ENCODE peak calls at places on chromosomes 7 and 10, in seven cellular contexts. Y is progenitor cell of endocrine pancreas; I is NCI-H1930; M is kidney epithelial cell; Q is COR-L47; H is activated CD4-positive, alpha-beta T cell treated with anti-CD3 and anti-CD28 coated beads for 4 hours; B is stimulated activated CD4-positive, alpha-beta T cell treated with anti-CD3 and anti-CD28 coated beads, Interleukin-15, amount 100 ng/mL, for 24 hours. E is an unnamed sample.

GRCh38 chr10:51469666-51470065 is 229.7 kb downstream of the CSTF2T start:
- DNase-seq in Q (no peak), H (no peak), Y (no peak), I (no peak), B (no peak), M (no peak), E (no peak)

GRCh38 chr10:3096149-3096548 is 28.8 kb downstream of the PFKP start:
- DNase-seq in Q (no peak), M (no peak), B (no peak), H (no peak), Y (no peak), I (no peak), E (no peak)

GRCh38 chr7:51034531-51035264 is 252.0 kb upstream of the GRB10 start:
- DNase-seq in B (no peak), H (no peak), M (peak; percentile 53), I (no peak), Q (no peak), Y (no peak), E (no peak)

GRCh38 chr7:100895956-100896742 is 461 bp upstream of the ACHE start:
- DNase-seq in Y (no peak), M (no peak), B (peak; percentile 53), Q (peak; percentile 23), H (no peak), I (peak; percentile 17), E (peak; percentile 81)

GRCh38 chr10:78304091-78305045 is 270.7 kb downstream of the RPS24 start:
- DNase-seq in H (no peak), Q (no peak), I (no peak), Y (no peak), B (no peak), M (no peak), E (no peak)

GRCh38 chr7:107998660-107999480 is 4.1 kb downstream of the LAMB1 start:
- DNase-seq in M (no peak), B (no peak), Q (no peak), H (no peak), Y (no peak), I (no peak), E (no peak)

GRCh38 chr10:36256166-36256565 is 614.1 kb upstream of the FZD8 start:
- DNase-seq in H (no peak), B (no peak), Y (no peak), M (no peak), Q (no peak), I (no peak), E (no peak)

GRCh38 chr7:17463511-17464085 is 165.1 kb downstream of the AHR start:
- DNase-seq in Y (no peak), I (no peak), H (no peak), Q (no peak), M (no peak), B (no peak), E (no peak)

GRCh38 chr7:143047327-143047726 is 4.8 kb upstream of the OR6V1 start:
- DNase-seq in Y (no peak), H (no peak), M (no peak), B (no peak), Q (no peak), I (no peak), E (no peak)

GRCh38 chr10:106107711-106108110 is 1056.8 kb downstream of the SORCS1 start:
- DNase-seq in B (no peak), Q (no peak), Y (no peak), I (no peak), M (no peak), H (no peak), E (no peak)

GRCh38 chr10:3045471-3046209 is 21.7 kb upstream of the PFKP start:
- DNase-seq in B (no peak), I (no peak), H (no peak), M (peak; percentile 63), Y (peak; percentile 24), Q (no peak), E (peak; percentile 14)

GRCh38 chr7:75806560-75807307 is 6.9 kb downstream of the CCL24 start:
- DNase-seq in Q (no peak), B (no peak), H (no peak), Y (no peak), M (no peak), I (no peak), E (no peak)

GRCh38 chr7:20651960-20652544 is 36.6 kb downstream of the ABCB5 start:
- DNase-seq in Q (no peak), B (no peak), Y (no peak), I (no peak), H (no peak), M (no peak), E (peak; percentile 10)

GRCh38 chr10:127228195-127228785 is 31.9 kb upstream of the INSYN2A start:
- DNase-seq in I (no peak), Q (no peak), Y (no peak), M (no peak), B (no peak), H (no peak), E (no peak)

GRCh38 chr7:5776894-5777645 is 4.4 kb downstream of the RNF216 start:
- DNase-seq in H (no peak), I (no peak), Y (no peak), M (no peak), Q (no peak), B (peak; percentile 10), E (no peak)

GRCh38 chr7:24227603-24228359 is 56.2 kb upstream of the NPY start:
- DNase-seq in Q (no peak), I (no peak), M (no peak), Y (no peak), B (peak; percentile 51), H (peak; percentile 6), E (no peak)

GRCh38 chr10:45471531-45472310 is 97.7 kb downstream of the ALOX5 start:
- DNase-seq in I (no peak), H (no peak), Q (no peak), M (no peak), Y (no peak), B (no peak), E (no peak)

GRCh38 chr10:131230641-131231322 is 80.7 kb downstream of the TCERG1L start:
- DNase-seq in Y (no peak), M (no peak), Q (no peak), B (no peak), H (no peak), I (no peak), E (no peak)

GRCh38 chr7:27175005-27175625 is 995 bp upstream of the HOXA10 start:
- DNase-seq in I (no peak), M (no peak), B (peak; percentile 1), Q (no peak), Y (no peak), H (no peak), E (no peak)

GRCh38 chr10:52864459-52865106 is 92.0 kb upstream of the MBL2 start:
- DNase-seq in H (no peak), I (no peak), B (no peak), Y (no peak), M (peak; percentile 98), Q (no peak), E (no peak)

GRCh38 chr10:7649673-7650330 is 17.0 kb downstream of the ITIH5 start:
- DNase-seq in Y (no peak), B (no peak), Q (no peak), I (no peak), M (no peak), H (no peak), E (no peak)

GRCh38 chr10:101071266-101071884 is 9.6 kb downstream of the KAZALD1 start:
- DNase-seq in M (no peak), B (peak; percentile 62), Y (no peak), H (no peak), I (no peak), Q (no peak), E (peak; percentile 21)

GRCh38 chr10:69123306-69123746 is 652 bp upstream of the VPS26A start:
- DNase-seq in I (no peak), Q (no peak), H (no peak), B (no peak), Y (no peak), M (no peak), E (no peak)

GRCh38 chr7:24573554-24574338 is 494 bp downstream of the PALS2 start:
- DNase-seq in M (no peak), Y (peak; percentile 50), B (peak; percentile 64), I (no peak), Q (peak; percentile 50), H (peak; percentile 39), E (peak; percentile 43)

GRCh38 chr10:107072786-107073185 is 91.7 kb downstream of the SORCS1 start:
- DNase-seq in M (no peak), I (no peak), Q (no peak), Y (no peak), H (no peak), B (no peak), E (no peak)

GRCh38 chr10:42976353-42977031 is 100.4 kb upstream of the RET start:
- DNase-seq in H (no peak), Q (no peak), I (no peak), M (no peak), Y (no peak), B (no peak), E (no peak)

GRCh38 chr7:107946451-107946850 is 55.5 kb downstream of the DLD start:
- DNase-seq in H (no peak), Q (no peak), M (no peak), B (no peak), I (no peak), Y (no peak), E (no peak)

GRCh38 chr10:19815478-19816419 is 483 bp upstream of the PLXDC2 start:
- DNase-seq in M (no peak), Y (peak; percentile 69), B (peak; percentile 4), I (no peak), Q (no peak), H (no peak), E (peak; percentile 4)

GRCh38 chr7:116598846-116599245 is 73.2 kb upstream of the MET start:
- DNase-seq in Q (no peak), B (no peak), H (no peak), M (no peak), Y (no peak), I (no peak), E (no peak)

GRCh38 chr7:98870071-98870651 is 347 bp upstream of the TMEM130 start:
- DNase-seq in Y (no peak), M (no peak), Q (peak; percentile 40), H (peak; percentile 79), I (peak; percentile 62), B (peak; percentile 88), E (peak; percentile 8)

GRCh38 chr10:48238826-48239520 is 35.5 kb downstream of the FRMPD2 start:
- DNase-seq in I (no peak), Y (no peak), M (no peak), H (no peak), Q (no peak), B (no peak), E (no peak)

GRCh38 chr10:36538945-36539586 is 586.3 kb upstream of the ANKRD30A start:
- DNase-seq in H (no peak), B (no peak), Y (no peak), Q (no peak), I (no peak), M (peak; percentile 14), E (no peak)

GRCh38 chr7:151076863-151077704 is 3.5 kb downstream of the FASTK start:
- DNase-seq in B (peak; percentile 45), H (no peak), Y (no peak), M (no peak), Q (no peak), I (no peak), E (no peak)

GRCh38 chr7:142194201-142194600 is 63.7 kb downstream of the PRSS58 start:
- DNase-seq in B (no peak), M (no peak), H (no peak), Q (no peak), Y (no peak), I (no peak), E (no peak)

GRCh38 chr7:37592366-37592765 is 91.2 kb upstream of the GPR141 start:
- DNase-seq in Y (no peak), Q (no peak), I (no peak), B (no peak), M (no peak), H (no peak), E (no peak)

GRCh38 chr10:89213191-89213808 is 6.2 kb upstream of the CH25H start:
- DNase-seq in Q (no peak), H (peak; percentile 7), I (no peak), B (no peak), Y (no peak), M (no peak), E (peak; percentile 55)

GRCh38 chr7:2012981-2013380 is 219.8 kb downstream of the MAD1L1 start:
- DNase-seq in I (no peak), M (no peak), Y (no peak), H (no peak), Q (peak; percentile 85), B (no peak), E (no peak)

E was measured in erythroblast.